ENCODE peak calls at places on chromosomes 2 and 18, in eight cellular contexts. E, Z, R, F, J, S, T and D are unnamed samples.

GRCh38 chr18:65608471-65608870 is 142.3 kb upstream of the CDH7 start:
- DNase-seq in E (no peak), Z (no peak), R (no peak), F (no peak), J (no peak), S (no peak), T (no peak), D (no peak)

GRCh38 chr2:144469788-144470187 is 50.1 kb downstream of the ZEB2 start:
- DNase-seq in E (no peak), Z (no peak), R (no peak), F (no peak), J (no peak), S (no peak), T (no peak), D (no peak)

GRCh38 chr2:174340400-174341300 is 5.9 kb downstream of the SP9 start:
- DNase-seq in E (no peak), Z (peak; percentile 22), R (no peak), F (no peak), J (no peak), S (no peak), T (no peak), D (no peak)

GRCh38 chr18:46070683-46071614 is 1.1 kb downstream of the PSTPIP2 start:
- DNase-seq in E (no peak), Z (no peak), R (no peak), F (no peak), J (no peak), S (no peak), T (no peak), D (no peak)

GRCh38 chr2:148721991-148722777 is 77.6 kb downstream of the EPC2 start:
- DNase-seq in E (no peak), Z (no peak), R (no peak), F (no peak), J (no peak), S (no peak), T (no peak), D (no peak)

GRCh38 chr18:10476430-10476829 is 22.0 kb downstream of the APCDD1 start:
- DNase-seq in E (no peak), Z (peak; percentile 89), R (no peak), F (no peak), J (no peak), S (no peak), T (no peak), D (no peak)

GRCh38 chr2:61970807-61971556 is 65.5 kb downstream of the COMMD1 start:
- DNase-seq in E (no peak), Z (no peak), R (no peak), F (no peak), J (no peak), S (no peak), T (no peak), D (no peak)

GRCh38 chr2:209076151-209076550 is 347.7 kb upstream of the MAP2 start:
- DNase-seq in E (no peak), Z (no peak), R (no peak), F (no peak), J (no peak), S (no peak), T (no peak), D (no peak)

GRCh38 chr2:120865656-120866055 is 130.0 kb downstream of the GLI2 start:
- DNase-seq in E (peak; percentile 60), Z (no peak), R (no peak), F (no peak), J (no peak), S (no peak), T (no peak), D (no peak)

GRCh38 chr18:21105936-21106335 is 5.7 kb downstream of the ROCK1 start:
- DNase-seq in E (no peak), Z (no peak), R (no peak), F (no peak), J (no peak), S (no peak), T (no peak), D (no peak)

GRCh38 chr2:47134386-47135090 is 20.6 kb downstream of the STPG4 start:
- DNase-seq in E (no peak), Z (no peak), R (no peak), F (no peak), J (no peak), S (no peak), T (no peak), D (no peak)

GRCh38 chr2:140262908-140263307 is 1482.7 kb upstream of the NXPH2 start:
- DNase-seq in E (no peak), Z (no peak), R (no peak), F (no peak), J (no peak), S (no peak), T (no peak), D (no peak)

GRCh38 chr2:191857406-191857805 is 10.5 kb upstream of the CAVIN2 start:
- DNase-seq in E (no peak), Z (no peak), R (no peak), F (no peak), J (no peak), S (no peak), T (no peak), D (no peak)

GRCh38 chr18:12296457-12296856 is 11.6 kb upstream of the TUBB6 start:
- DNase-seq in E (peak; percentile 31), Z (no peak), R (no peak), F (no peak), J (no peak), S (no peak), T (no peak), D (no peak)

GRCh38 chr2:8544786-8545631 is 136.8 kb upstream of the ID2 start:
- DNase-seq in E (peak; percentile 79), Z (peak; percentile 76), R (peak; percentile 88), F (no peak), J (no peak), S (no peak), T (no peak), D (no peak)

GRCh38 chr2:102801098-102801718 is 39.4 kb downstream of the TMEM182 start:
- DNase-seq in E (no peak), Z (no peak), R (no peak), F (no peak), J (no peak), S (no peak), T (no peak), D (no peak)

GRCh38 chr2:67463810-67464209 is 66.7 kb downstream of the ETAA1 start:
- DNase-seq in E (no peak), Z (no peak), R (no peak), F (no peak), J (peak; percentile 90), S (no peak), T (no peak), D (no peak)

GRCh38 chr2:188598551-188598950 is 306.9 kb downstream of the GULP1 start:
- DNase-seq in E (peak; percentile 64), Z (no peak), R (no peak), F (no peak), J (no peak), S (peak; percentile 24), T (no peak), D (no peak)

GRCh38 chr2:65358690-65359400 is 73.6 kb downstream of the SPRED2 start:
- DNase-seq in E (no peak), Z (no peak), R (no peak), F (no peak), J (no peak), S (no peak), T (no peak), D (no peak)

GRCh38 chr2:16365391-16365790 is 300.2 kb downstream of the CYRIA start:
- DNase-seq in E (no peak), Z (no peak), R (no peak), F (no peak), J (no peak), S (no peak), T (no peak), D (no peak)

GRCh38 chr2:64792310-64792709 is 138.6 kb upstream of the SERTAD2 start:
- DNase-seq in E (no peak), Z (no peak), R (no peak), F (no peak), J (no peak), S (no peak), T (no peak), D (no peak)

GRCh38 chr2:118738524-118739308 is 108.7 kb downstream of the EN1 start:
- DNase-seq in E (peak; percentile 77), Z (peak; percentile 91), R (no peak), F (no peak), J (no peak), S (peak; percentile 16), T (no peak), D (no peak)

GRCh38 chr18:4748975-4749374 is 293.9 kb upstream of the DLGAP1 start:
- DNase-seq in E (no peak), Z (no peak), R (no peak), F (no peak), J (no peak), S (no peak), T (no peak), D (no peak)

GRCh38 chr2:166140922-166141321 is 13.1 kb upstream of the SCN1A start:
- DNase-seq in E (no peak), Z (no peak), R (no peak), F (no peak), J (no peak), S (no peak), T (no peak), D (no peak)

GRCh38 chr2:181566643-181567042 is 90.3 kb downstream of the CERKL start:
- DNase-seq in E (no peak), Z (no peak), R (no peak), F (no peak), J (no peak), S (no peak), T (no peak), D (peak; percentile 24)

GRCh38 chr2:98396745-98397355 is 47.8 kb upstream of the INPP4A start:
- DNase-seq in E (no peak), Z (no peak), R (no peak), F (no peak), J (no peak), S (no peak), T (no peak), D (no peak)

GRCh38 chr2:65137197-65137780 is 7.4 kb upstream of the RAB1A start:
- DNase-seq in E (no peak), Z (no peak), R (no peak), F (no peak), J (no peak), S (no peak), T (no peak), D (no peak)

GRCh38 chr2:128424406-128424805 is 105.7 kb upstream of the HS6ST1 start:
- DNase-seq in E (peak; percentile 17), Z (no peak), R (no peak), F (no peak), J (no peak), S (peak; percentile 2), T (no peak), D (no peak)

GRCh38 chr2:112343827-112344585 is 68.6 kb downstream of the ZC3H6 start:
- DNase-seq in E (no peak), Z (peak; percentile 10), R (no peak), F (no peak), J (no peak), S (no peak), T (no peak), D (no peak)

GRCh38 chr2:18125279-18125678 is 246.8 kb downstream of the KCNS3 start:
- DNase-seq in E (no peak), Z (no peak), R (no peak), F (no peak), J (no peak), S (no peak), T (no peak), D (no peak)